ENCODE peak calls at places on chromosomes 1 and 21, in nine cellular contexts. A is AG10803, G is small intestine, U is neural progenitor cell, Q is GM23338, X is adrenal gland, I is brain microvascular endothelial cell, N is mammary epithelial cell, R is choroid plexus epithelial cell. S is an unnamed sample.

GRCh38 chr1:177975588-177976495 is 6.0 kb upstream of the SEC16B start:
- DNase-seq in A (peak), G (no peak), U (no peak), Q (no peak), X (no peak), I (peak), N (peak), R (peak), S (no peak)

GRCh38 chr1:1569341-1569740 is 5.3 kb downstream of the SSU72 start:
- DNase-seq in A (no peak), G (no peak), U (no peak), Q (no peak), X (no peak), I (no peak), N (no peak), R (no peak), S (no peak)

GRCh38 chr1:146036990-146037646 is 15.6 kb upstream of the HJV start:
- DNase-seq in A (peak), G (peak), U (peak), Q (peak), X (peak), I (peak), N (peak), R (peak), S (peak)

GRCh38 chr1:232634086-232634485 is 4.2 kb upstream of the SIPA1L2 start:
- DNase-seq in A (no peak), G (peak), U (no peak), Q (no peak), X (peak), I (no peak), N (no peak), R (no peak), S (no peak)

GRCh38 chr21:29825936-29826335 is 113.9 kb downstream of the GRIK1 start:
- DNase-seq in A (no peak), G (no peak), U (no peak), Q (no peak), X (no peak), I (no peak), N (peak), R (no peak), S (no peak)

GRCh38 chr1:26786437-26787380 is 1.0 kb upstream of the PIGV start:
- DNase-seq in A (peak), G (peak), U (peak), Q (peak), X (no peak), I (peak), N (peak), R (peak), S (no peak)

GRCh38 chr1:8047686-8048522 is 21.8 kb upstream of the ERRFI1 start:
- DNase-seq in A (peak), G (no peak), U (no peak), Q (no peak), X (no peak), I (peak), N (peak), R (peak), S (no peak)

GRCh38 chr1:18972531-18972930 is 16.1 kb upstream of the IFFO2 start:
- DNase-seq in A (peak), G (no peak), U (no peak), Q (no peak), X (no peak), I (no peak), N (peak), R (peak), S (no peak)

GRCh38 chr21:45853703-45854342 is 127.7 kb upstream of the COL6A1 start:
- DNase-seq in A (no peak), G (peak), U (no peak), Q (no peak), X (no peak), I (no peak), N (peak), R (no peak), S (no peak)

GRCh38 chr1:114458208-114458777 is 52.7 kb downstream of the TRIM33 start:
- DNase-seq in A (peak), G (no peak), U (no peak), Q (no peak), X (no peak), I (peak), N (peak), R (peak), S (no peak)

GRCh38 chr1:11940260-11940921 is 5.9 kb downstream of the PLOD1 start:
- DNase-seq in A (peak), G (peak), U (no peak), Q (no peak), X (no peak), I (no peak), N (peak), R (no peak), S (no peak)

GRCh38 chr1:157289424-157290105 is 151.4 kb upstream of the ETV3 start:
- DNase-seq in A (no peak), G (no peak), U (no peak), Q (no peak), X (no peak), I (no peak), N (no peak), R (no peak), S (no peak)

GRCh38 chr1:184428604-184429003 is 41.8 kb downstream of the C1orf21 start:
- DNase-seq in A (no peak), G (no peak), U (no peak), Q (no peak), X (no peak), I (no peak), N (no peak), R (no peak), S (no peak)

GRCh38 chr1:29547300-29547699 is 311.0 kb downstream of the PTPRU start:
- DNase-seq in A (no peak), G (no peak), U (no peak), Q (no peak), X (no peak), I (no peak), N (no peak), R (no peak), S (no peak)

GRCh38 chr1:221511797-221512196 is 230.1 kb downstream of the DUSP10 start:
- DNase-seq in A (no peak), G (no peak), U (peak), Q (no peak), X (no peak), I (no peak), N (no peak), R (no peak), S (no peak)

GRCh38 chr1:221509575-221510360 is 232.1 kb downstream of the DUSP10 start:
- DNase-seq in A (no peak), G (no peak), U (no peak), Q (no peak), X (no peak), I (no peak), N (no peak), R (peak), S (no peak)

GRCh38 chr1:221515496-221515895 is 226.4 kb downstream of the DUSP10 start:
- DNase-seq in A (no peak), G (no peak), U (no peak), Q (no peak), X (no peak), I (no peak), N (no peak), R (no peak), S (no peak)

GRCh38 chr1:221510793-221511503 is 230.9 kb downstream of the DUSP10 start:
- DNase-seq in A (no peak), G (no peak), U (no peak), Q (no peak), X (no peak), I (no peak), N (no peak), R (no peak), S (no peak)
- H3K4me3 ChIP-seq in A (no peak), G (no peak), U (no peak), Q (no peak), X (no peak), I (no peak), N (no peak), R (no peak), S (no peak)

DNA sequence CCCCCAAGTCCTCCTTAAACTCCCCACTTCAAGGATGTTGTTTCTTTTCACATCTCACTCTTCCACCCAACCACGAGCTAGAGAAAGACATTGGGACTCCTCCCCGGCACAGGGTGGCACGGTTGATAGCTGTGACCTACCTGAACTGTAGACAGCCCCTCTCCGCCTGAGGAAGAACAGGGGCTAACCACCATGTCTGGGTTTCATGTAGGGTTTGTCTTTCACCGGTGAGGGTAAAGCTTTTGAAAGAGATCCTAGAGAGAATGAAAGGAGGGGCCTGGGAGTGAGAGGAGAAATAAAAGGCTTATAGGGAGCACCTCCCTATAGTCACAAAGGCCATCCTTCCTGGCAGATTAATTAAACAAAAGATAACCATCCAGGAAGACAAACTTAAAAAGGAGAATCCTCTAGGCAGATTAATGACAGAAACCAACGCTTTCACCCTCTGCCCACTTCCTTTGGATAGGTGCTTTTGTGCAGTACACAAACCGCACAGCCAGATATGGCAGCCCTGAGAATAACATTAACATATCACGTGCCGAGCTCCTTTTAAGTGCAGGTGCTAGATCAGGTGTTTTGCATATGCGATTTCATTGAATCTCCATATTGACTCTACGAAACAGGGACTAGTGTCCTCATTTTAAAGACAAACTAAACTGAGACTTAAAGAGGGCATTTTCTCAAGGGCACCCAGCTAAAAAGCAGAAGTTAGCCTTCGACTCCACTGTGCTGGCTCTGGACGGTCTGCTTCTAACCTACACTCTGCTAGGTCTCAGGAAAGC is 178.0 kb upstream of the RUNX1 start:
- DNase-seq in A (no peak), G (peak), U (no peak), Q (no peak), X (no peak), I (no peak), N (no peak), R (no peak), S (peak)
- H3K4me3 ChIP-seq in A (no peak), G (no peak), U (no peak), Q (no peak), X (no peak), I (no peak), N (no peak), R (no peak), S (peak)

GRCh38 chr1:151157067-151157531 is 650 bp downstream of the TNFAIP8L2 start:
- DNase-seq in A (no peak), G (peak), U (no peak), Q (no peak), X (no peak), I (no peak), N (no peak), R (no peak), S (peak)
- H3K4me3 ChIP-seq in A (no peak), G (peak), U (no peak), Q (no peak), X (peak), I (no peak), N (no peak), R (no peak), S (peak)

GRCh38 chr1:56469640-56470371 is 109.6 kb downstream of the PLPP3 start:
- DNase-seq in A (peak), G (no peak), U (no peak), Q (no peak), X (no peak), I (peak), N (peak), R (peak), S (no peak)
- H3K4me3 ChIP-seq in A (no peak), G (no peak), U (no peak), Q (no peak), X (no peak), I (no peak), N (no peak), R (no peak), S (no peak)

GRCh38 chr1:65149753-65150463 is 1.9 kb downstream of the AK4 start:
- DNase-seq in A (no peak), G (no peak), U (no peak), Q (no peak), X (no peak), I (no peak), N (no peak), R (no peak), S (no peak)
- H3K4me3 ChIP-seq in A (no peak), G (no peak), U (peak), Q (peak), X (no peak), I (no peak), N (peak), R (no peak), S (no peak)

GRCh38 chr1:88462481-88463261 is 221.4 kb upstream of the PKN2 start:
- DNase-seq in A (peak), G (peak), U (peak), Q (peak), X (no peak), I (no peak), N (peak), R (peak), S (no peak)
- H3K4me3 ChIP-seq in A (peak), G (peak), U (peak), Q (peak), X (peak), I (peak), N (no peak), R (peak), S (no peak)

DNA sequence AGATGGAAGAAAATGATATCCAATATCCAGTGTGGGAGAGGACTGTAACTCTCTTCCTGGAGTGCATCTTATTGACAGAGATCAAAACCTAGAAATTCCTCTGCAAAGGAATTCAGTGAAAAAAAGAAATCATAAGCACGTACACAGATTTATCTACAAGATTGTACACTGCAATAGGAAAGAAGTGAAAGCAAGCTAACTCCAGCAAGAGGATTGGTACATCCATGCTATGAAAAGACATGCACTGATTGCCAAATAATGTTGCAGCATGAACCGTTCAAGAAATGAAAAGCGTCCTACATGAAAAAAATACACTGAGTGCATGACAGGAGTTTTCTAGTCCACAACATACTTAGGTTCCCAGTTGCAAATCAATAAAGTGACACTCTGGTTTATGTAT is 1.9 kb upstream of the MGST3 start:
- DNase-seq in A (no peak), G (no peak), U (no peak), Q (no peak), X (no peak), I (no peak), N (no peak), R (no peak), S (no peak)
- H3K4me3 ChIP-seq in A (no peak), G (no peak), U (no peak), Q (peak), X (no peak), I (no peak), N (no peak), R (no peak), S (no peak)

DNA sequence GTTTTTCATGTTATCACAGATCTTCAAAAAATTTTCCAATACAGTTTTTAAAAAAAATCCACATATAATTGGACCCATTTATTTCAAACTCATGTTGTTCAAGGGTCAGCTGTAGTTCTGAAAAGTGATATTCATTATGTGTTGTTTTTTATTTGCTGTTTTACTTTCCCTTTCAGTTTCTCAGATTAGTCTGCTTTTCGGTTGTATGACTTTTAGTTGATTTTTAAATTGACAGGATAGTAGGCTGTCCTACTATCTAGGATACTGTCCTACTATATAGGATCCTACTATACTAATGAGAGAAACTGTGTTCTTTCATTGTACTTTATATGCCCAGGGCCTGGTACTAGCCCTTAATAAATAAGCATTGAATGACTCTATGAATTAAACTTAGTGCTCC is 33.6 kb upstream of the GPR52 start:
- DNase-seq in A (no peak), G (peak), U (no peak), Q (no peak), X (no peak), I (no peak), N (no peak), R (no peak), S (no peak)
- H3K4me3 ChIP-seq in A (no peak), G (no peak), U (no peak), Q (no peak), X (no peak), I (no peak), N (no peak), R (no peak), S (no peak)

DNA sequence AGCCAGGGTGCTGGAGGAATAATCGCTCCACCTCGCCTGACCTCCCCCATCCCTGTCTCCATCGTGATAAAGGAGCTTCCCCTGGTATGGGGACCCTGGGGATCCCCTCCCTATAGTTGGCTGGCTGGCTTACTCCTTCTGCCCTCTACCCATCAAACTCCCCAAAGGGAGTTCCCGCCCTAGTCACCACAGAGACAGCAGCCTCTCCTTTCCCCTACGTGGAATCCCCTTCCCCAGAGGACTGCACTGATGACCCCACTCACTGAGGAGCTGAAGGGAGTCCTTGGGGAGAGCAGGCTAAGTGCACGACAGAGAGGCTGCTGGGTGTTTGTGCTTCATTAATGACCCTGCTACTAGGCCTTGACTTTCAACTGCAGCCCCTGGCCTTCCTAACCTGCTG is 1.9 kb downstream of the CADM3 start:
- DNase-seq in A (no peak), G (no peak), U (no peak), Q (no peak), X (no peak), I (no peak), N (no peak), R (no peak), S (no peak)
- H3K4me3 ChIP-seq in A (no peak), G (no peak), U (peak), Q (peak), X (no peak), I (no peak), N (no peak), R (no peak), S (no peak)

GRCh38 chr1:70205076-70205436 is 323 bp downstream of the LRRC40 start:
- DNase-seq in A (no peak), G (no peak), U (no peak), Q (no peak), X (no peak), I (no peak), N (no peak), R (no peak), S (no peak)

GRCh38 chr1:70202173-70202758 is 3.1 kb downstream of the LRRC40 start:
- DNase-seq in A (no peak), G (no peak), U (no peak), Q (no peak), X (no peak), I (no peak), N (no peak), R (no peak), S (no peak)

GRCh38 chr1:70204578-70204977 is 801 bp downstream of the LRRC40 start:
- DNase-seq in A (no peak), G (peak), U (peak), Q (no peak), X (no peak), I (no peak), N (peak), R (peak), S (no peak)

GRCh38 chr1:70205437-70206118 is at the start of gene LRRC40:
- DNase-seq in A (peak), G (peak), U (peak), Q (peak), X (peak), I (peak), N (peak), R (peak), S (peak)

GRCh38 chr1:70204139-70204538 is 1.2 kb downstream of the LRRC40 start:
- DNase-seq in A (no peak), G (no peak), U (no peak), Q (no peak), X (no peak), I (no peak), N (no peak), R (no peak), S (no peak)
- H3K4me3 ChIP-seq in A (no peak), G (peak), U (peak), Q (peak), X (peak), I (peak), N (peak), R (no peak), S (no peak)

S was measured in effector memory CD4-positive, alpha-beta T cell.